ENCODE peak calls at places on chromosomes 3 and 15, in six cellular contexts. One of them, this sample, is unnamed.

GRCh38 chr3:115790759-115791158 is 167.4 kb downstream of the GAP43 start:
- DNase-seq in upper lobe of left lung: peak
- DNase-seq in SJCRH30: peak
- DNase-seq in WERI-Rb-1: no peak
- DNase-seq in adrenal gland: no peak
- DNase-seq in lung: no peak
- DNase-seq in this sample: no peak

GRCh38 chr3:133097214-133097613 is 59.0 kb downstream of the TMEM108 start:
- DNase-seq in SJCRH30: no peak
- DNase-seq in upper lobe of left lung: no peak
- DNase-seq in adrenal gland: no peak
- DNase-seq in WERI-Rb-1: no peak
- DNase-seq in lung: no peak
- DNase-seq in this sample: no peak

GRCh38 chr3:194269610-194270145 is 81.5 kb downstream of the CPN2 start:
- DNase-seq in SJCRH30: no peak
- DNase-seq in WERI-Rb-1: no peak
- DNase-seq in lung: peak
- DNase-seq in upper lobe of left lung: peak
- DNase-seq in adrenal gland: peak
- DNase-seq in this sample: peak

GRCh38 chr3:14598143-14598569 is 53.4 kb upstream of the CCDC174 start:
- DNase-seq in adrenal gland: no peak
- DNase-seq in WERI-Rb-1: no peak
- DNase-seq in upper lobe of left lung: no peak
- DNase-seq in SJCRH30: peak
- DNase-seq in lung: no peak
- DNase-seq in this sample: no peak

GRCh38 chr3:90040554-90040953 is 933.1 kb downstream of the EPHA3 start:
- DNase-seq in WERI-Rb-1: no peak
- DNase-seq in upper lobe of left lung: no peak
- DNase-seq in lung: no peak
- DNase-seq in adrenal gland: no peak
- DNase-seq in SJCRH30: no peak
- DNase-seq in this sample: no peak

GRCh38 chr3:64160000-64160690 is 65.1 kb downstream of the PRICKLE2 start:
- DNase-seq in lung: no peak
- DNase-seq in WERI-Rb-1: no peak
- DNase-seq in adrenal gland: no peak
- DNase-seq in upper lobe of left lung: no peak
- DNase-seq in SJCRH30: no peak
- DNase-seq in this sample: no peak

GRCh38 chr3:178947738-178948137 is 123.9 kb downstream of the ZMAT3 start:
- DNase-seq in lung: no peak
- DNase-seq in upper lobe of left lung: no peak
- DNase-seq in SJCRH30: no peak
- DNase-seq in adrenal gland: no peak
- DNase-seq in WERI-Rb-1: no peak
- DNase-seq in this sample: no peak

GRCh38 chr15:56942118-56942517 is 23.7 kb downstream of the TCF12 start:
- DNase-seq in lung: no peak
- DNase-seq in adrenal gland: no peak
- DNase-seq in SJCRH30: no peak
- DNase-seq in upper lobe of left lung: no peak
- DNase-seq in WERI-Rb-1: no peak
- DNase-seq in this sample: no peak

GRCh38 chr15:25066708-25067107 is 111.9 kb downstream of the SNRPN start:
- DNase-seq in adrenal gland: no peak
- DNase-seq in lung: no peak
- DNase-seq in WERI-Rb-1: no peak
- DNase-seq in upper lobe of left lung: no peak
- DNase-seq in SJCRH30: no peak
- DNase-seq in this sample: no peak

GRCh38 chr15:29859981-29860745 is 37.9 kb upstream of the TJP1 start:
- DNase-seq in adrenal gland: no peak
- DNase-seq in upper lobe of left lung: no peak
- DNase-seq in SJCRH30: no peak
- DNase-seq in WERI-Rb-1: no peak
- DNase-seq in lung: no peak
- DNase-seq in this sample: no peak

GRCh38 chr15:90062023-90062728 is 40.1 kb downstream of the IDH2 start:
- DNase-seq in adrenal gland: peak
- DNase-seq in lung: peak
- DNase-seq in upper lobe of left lung: peak
- DNase-seq in SJCRH30: no peak
- DNase-seq in WERI-Rb-1: no peak
- DNase-seq in this sample: no peak

GRCh38 chr15:70726753-70727152 is 36.6 kb downstream of the UACA start:
- DNase-seq in SJCRH30: no peak
- DNase-seq in upper lobe of left lung: no peak
- DNase-seq in WERI-Rb-1: no peak
- DNase-seq in adrenal gland: no peak
- DNase-seq in lung: no peak
- DNase-seq in this sample: no peak

GRCh38 chr3:157056035-157056434 is 103.9 kb downstream of the CCNL1 start:
- DNase-seq in upper lobe of left lung: no peak
- DNase-seq in WERI-Rb-1: no peak
- DNase-seq in lung: no peak
- DNase-seq in adrenal gland: no peak
- DNase-seq in SJCRH30: no peak
- DNase-seq in this sample: no peak

GRCh38 chr15:77014137-77015081 is 19.5 kb downstream of the PSTPIP1 start:
- DNase-seq in adrenal gland: no peak
- DNase-seq in WERI-Rb-1: no peak
- DNase-seq in lung: no peak
- DNase-seq in SJCRH30: no peak
- DNase-seq in upper lobe of left lung: peak
- DNase-seq in this sample: no peak

GRCh38 chr3:132626955-132627354 is 29.9 kb downstream of the ACKR4 start:
- DNase-seq in adrenal gland: no peak
- DNase-seq in lung: no peak
- DNase-seq in WERI-Rb-1: peak
- DNase-seq in SJCRH30: no peak
- DNase-seq in upper lobe of left lung: no peak
- DNase-seq in this sample: no peak

GRCh38 chr15:52527196-52527897 is 1.3 kb downstream of the MYO5A start:
- DNase-seq in adrenal gland: no peak
- DNase-seq in SJCRH30: no peak
- DNase-seq in WERI-Rb-1: no peak
- DNase-seq in upper lobe of left lung: no peak
- DNase-seq in lung: no peak
- DNase-seq in this sample: no peak

GRCh38 chr15:63065262-63066234 is 23.0 kb downstream of the TPM1 start:
- DNase-seq in lung: no peak
- DNase-seq in upper lobe of left lung: no peak
- DNase-seq in WERI-Rb-1: no peak
- DNase-seq in adrenal gland: peak
- DNase-seq in SJCRH30: no peak
- DNase-seq in this sample: no peak

GRCh38 chr3:188106898-188107684 is 46.9 kb upstream of the LPP start:
- DNase-seq in SJCRH30: no peak
- DNase-seq in upper lobe of left lung: no peak
- DNase-seq in adrenal gland: no peak
- DNase-seq in WERI-Rb-1: no peak
- DNase-seq in lung: no peak
- DNase-seq in this sample: no peak

GRCh38 chr3:40317061-40317676 is 7.7 kb downstream of the EIF1B start:
- DNase-seq in upper lobe of left lung: peak
- DNase-seq in adrenal gland: peak
- DNase-seq in WERI-Rb-1: peak
- DNase-seq in SJCRH30: peak
- DNase-seq in lung: peak
- DNase-seq in this sample: no peak

GRCh38 chr3:190491533-190492054 is 22.3 kb upstream of the IL1RAP start:
- DNase-seq in WERI-Rb-1: no peak
- DNase-seq in adrenal gland: no peak
- DNase-seq in upper lobe of left lung: no peak
- DNase-seq in SJCRH30: no peak
- DNase-seq in lung: no peak
- DNase-seq in this sample: no peak

GRCh38 chr3:190481779-190482178 is 32.1 kb upstream of the TMEM207 start:
- DNase-seq in lung: no peak
- DNase-seq in WERI-Rb-1: no peak
- DNase-seq in upper lobe of left lung: no peak
- DNase-seq in adrenal gland: no peak
- DNase-seq in SJCRH30: no peak
- DNase-seq in this sample: no peak

GRCh38 chr3:190486201-190486865 is 27.6 kb upstream of the IL1RAP start:
- DNase-seq in lung: no peak
- DNase-seq in upper lobe of left lung: no peak
- DNase-seq in WERI-Rb-1: no peak
- DNase-seq in SJCRH30: no peak
- DNase-seq in adrenal gland: no peak
- DNase-seq in this sample: no peak

GRCh38 chr3:190492129-190492528 is 21.8 kb upstream of the IL1RAP start:
- DNase-seq in SJCRH30: no peak
- DNase-seq in lung: no peak
- DNase-seq in upper lobe of left lung: no peak
- DNase-seq in WERI-Rb-1: no peak
- DNase-seq in adrenal gland: no peak
- DNase-seq in this sample: no peak

GRCh38 chr3:190486908-190487607 is 26.8 kb upstream of the IL1RAP start:
- DNase-seq in lung: no peak
- DNase-seq in SJCRH30: no peak
- DNase-seq in WERI-Rb-1: no peak
- DNase-seq in upper lobe of left lung: no peak
- DNase-seq in adrenal gland: no peak
- DNase-seq in this sample: no peak
- H3K4me3 ChIP-seq in lung: no peak
- H3K4me3 ChIP-seq in SJCRH30: no peak
- H3K4me3 ChIP-seq in WERI-Rb-1: no peak
- H3K4me3 ChIP-seq in upper lobe of left lung: no peak
- H3K4me3 ChIP-seq in adrenal gland: no peak
- H3K4me3 ChIP-seq in this sample: no peak

GRCh38 chr15:67148196-67148701 is 82.8 kb downstream of the SMAD3 start:
- DNase-seq in adrenal gland: no peak
- DNase-seq in upper lobe of left lung: peak
- DNase-seq in lung: peak
- DNase-seq in SJCRH30: peak
- DNase-seq in WERI-Rb-1: no peak
- DNase-seq in this sample: no peak
- H3K27ac ChIP-seq in adrenal gland: no peak
- H3K27ac ChIP-seq in upper lobe of left lung: peak
- H3K27ac ChIP-seq in lung: peak
- H3K27ac ChIP-seq in SJCRH30: peak
- H3K27ac ChIP-seq in WERI-Rb-1: no peak
- H3K27ac ChIP-seq in this sample: peak

DNA sequence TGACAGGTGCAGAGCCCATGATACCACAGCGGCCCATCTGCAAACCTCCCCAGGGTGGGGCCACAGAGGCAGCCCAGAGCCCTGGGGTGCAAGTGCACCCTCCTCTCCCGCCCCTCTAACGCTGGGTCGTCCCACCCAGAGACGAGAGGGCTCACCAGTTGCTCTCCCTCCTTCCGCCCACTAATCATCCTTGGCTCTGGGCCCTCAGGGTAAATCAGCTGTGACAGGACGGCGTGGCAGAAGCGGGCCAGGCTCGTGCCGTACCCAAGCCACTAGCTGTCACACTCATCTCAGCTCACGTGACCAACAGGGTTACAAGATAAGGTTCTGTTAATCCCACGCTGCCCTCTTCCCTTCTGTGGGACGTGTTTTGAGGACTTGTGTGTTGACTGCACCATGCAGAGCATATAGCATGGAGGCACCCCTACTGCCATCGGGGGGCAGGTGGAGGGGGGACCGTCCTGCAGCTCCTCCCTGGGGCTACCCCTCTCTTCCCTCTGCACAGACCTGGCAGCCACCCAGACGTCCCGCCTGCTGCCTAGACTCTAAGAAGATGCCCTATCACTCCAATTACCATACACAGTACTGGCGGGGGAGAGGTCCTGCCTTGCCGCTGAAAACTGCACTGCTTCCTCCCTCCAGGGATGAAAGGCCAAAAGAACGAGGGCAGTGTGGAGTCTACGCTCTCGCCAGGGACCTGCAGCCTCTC is 467 bp downstream of the TNK2 start:
- DNase-seq in upper lobe of left lung: peak
- DNase-seq in adrenal gland: peak
- DNase-seq in WERI-Rb-1: peak
- DNase-seq in SJCRH30: peak
- DNase-seq in lung: peak
- DNase-seq in this sample: peak
- H3K4me3 ChIP-seq in upper lobe of left lung: peak
- H3K4me3 ChIP-seq in adrenal gland: no peak
- H3K4me3 ChIP-seq in WERI-Rb-1: peak
- H3K4me3 ChIP-seq in SJCRH30: peak
- H3K4me3 ChIP-seq in lung: peak
- H3K4me3 ChIP-seq in this sample: peak

GRCh38 chr15:98123834-98124233 is 163.3 kb downstream of the ARRDC4 start:
- DNase-seq in WERI-Rb-1: no peak
- DNase-seq in lung: no peak
- DNase-seq in adrenal gland: no peak
- DNase-seq in upper lobe of left lung: no peak
- DNase-seq in SJCRH30: peak
- DNase-seq in this sample: no peak

GRCh38 chr15:98124576-98124975 is 164.1 kb downstream of the ARRDC4 start:
- DNase-seq in lung: no peak
- DNase-seq in upper lobe of left lung: no peak
- DNase-seq in SJCRH30: no peak
- DNase-seq in WERI-Rb-1: no peak
- DNase-seq in adrenal gland: no peak
- DNase-seq in this sample: no peak

GRCh38 chr15:98127612-98128011 is 167.1 kb downstream of the ARRDC4 start:
- DNase-seq in adrenal gland: no peak
- DNase-seq in upper lobe of left lung: no peak
- DNase-seq in SJCRH30: no peak
- DNase-seq in WERI-Rb-1: no peak
- DNase-seq in lung: no peak
- DNase-seq in this sample: no peak

GRCh38 chr15:98123297-98123696 is 162.8 kb downstream of the ARRDC4 start:
- DNase-seq in lung: no peak
- DNase-seq in adrenal gland: peak
- DNase-seq in WERI-Rb-1: no peak
- DNase-seq in upper lobe of left lung: no peak
- DNase-seq in SJCRH30: no peak
- DNase-seq in this sample: no peak

DNA sequence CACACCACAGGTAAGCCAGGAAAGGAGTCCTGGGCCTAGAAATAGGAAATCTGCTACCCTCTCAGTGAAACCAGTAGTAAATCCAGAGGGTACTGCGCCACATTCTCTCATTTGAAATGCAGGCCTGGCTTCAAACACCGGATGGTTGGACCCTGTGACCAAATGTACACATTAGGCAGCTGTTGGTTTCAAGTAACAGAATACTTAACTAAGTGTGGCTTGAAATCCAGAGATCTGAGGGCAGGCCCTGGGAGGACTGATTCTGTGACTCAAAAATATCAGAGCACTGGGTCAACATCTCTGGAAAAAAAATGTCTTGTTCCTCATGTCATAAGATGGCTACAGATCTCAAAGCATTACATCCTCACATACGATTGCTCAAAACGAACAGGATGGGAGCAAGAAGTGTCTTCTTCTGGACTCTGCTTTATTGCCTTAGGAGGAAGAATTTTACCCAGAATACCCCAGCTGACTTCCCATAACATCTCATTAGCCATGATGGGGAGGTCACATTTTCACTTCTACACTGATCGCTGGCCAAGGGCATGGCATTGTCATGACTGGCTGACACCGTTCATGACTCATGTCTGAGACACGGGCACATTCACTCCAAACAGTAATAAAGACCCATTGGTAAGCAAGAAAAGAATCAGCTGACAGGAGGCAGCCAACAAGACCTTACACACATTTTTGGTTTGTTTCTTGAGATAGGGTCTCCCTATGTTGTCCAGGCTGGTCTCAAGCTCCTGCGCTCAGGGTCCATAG is 166.0 kb downstream of the ARRDC4 start:
- DNase-seq in WERI-Rb-1: no peak
- DNase-seq in SJCRH30: peak
- DNase-seq in lung: no peak
- DNase-seq in upper lobe of left lung: no peak
- DNase-seq in adrenal gland: no peak
- DNase-seq in this sample: no peak
- H3K27ac ChIP-seq in WERI-Rb-1: no peak
- H3K27ac ChIP-seq in SJCRH30: no peak
- H3K27ac ChIP-seq in lung: no peak
- H3K27ac ChIP-seq in upper lobe of left lung: no peak
- H3K27ac ChIP-seq in adrenal gland: no peak
- H3K27ac ChIP-seq in this sample: no peak

This sample was measured in tibial artery.